ENCODE peak calls at places on chromosomes 2 and 18, in seven cellular contexts. V, W, E, K, M, B and F are unnamed samples.
A peak's percentile ranks its signal among the peaks of the same experiment; 100 is the strongest.

GRCh38 chr2:95353055-95353575 is 49.4 kb upstream of the FAHD2A start:
- DNase-seq in V (no peak), W (no peak), E (no peak), K (no peak), M (no peak), B (no peak), F (no peak)

GRCh38 chr2:218962859-218963492 is 3.5 kb downstream of the CDK5R2 start:
- DNase-seq in V (peak; percentile 74), W (peak; percentile 63), E (peak; percentile 75), K (no peak), M (no peak), B (no peak), F (no peak)

GRCh38 chr2:17646096-17646554 is 105.6 kb downstream of the VSNL1 start:
- DNase-seq in V (peak; percentile 82), W (peak; percentile 56), E (peak; percentile 88), K (peak; percentile 72), M (peak; percentile 68), B (no peak), F (peak; percentile 33)

GRCh38 chr18:70243545-70243944 is 38.1 kb upstream of the RTTN start:
- DNase-seq in V (no peak), W (no peak), E (no peak), K (no peak), M (no peak), B (no peak), F (no peak)

GRCh38 chr2:142841788-142842187 is 35.7 kb upstream of the KYNU start:
- DNase-seq in V (no peak), W (no peak), E (no peak), K (no peak), M (no peak), B (no peak), F (no peak)

GRCh38 chr2:112958428-112959108 is 19.2 kb upstream of the IL36G start:
- DNase-seq in V (peak; percentile 42), W (peak; percentile 38), E (peak; percentile 71), K (peak; percentile 30), M (peak; percentile 63), B (no peak), F (peak; percentile 19)

GRCh38 chr2:15363142-15363541 is 198.0 kb downstream of the NBAS start:
- DNase-seq in V (no peak), W (no peak), E (peak; percentile 12), K (peak; percentile 8), M (no peak), B (no peak), F (no peak)

GRCh38 chr2:201730651-201731280 is 32.3 kb upstream of the MPP4 start:
- DNase-seq in V (no peak), W (no peak), E (no peak), K (no peak), M (no peak), B (no peak), F (no peak)

GRCh38 chr18:48137354-48138208 is 207.1 kb upstream of the SMAD2 start:
- DNase-seq in V (peak; percentile 74), W (no peak), E (no peak), K (no peak), M (no peak), B (no peak), F (no peak)

DNA sequence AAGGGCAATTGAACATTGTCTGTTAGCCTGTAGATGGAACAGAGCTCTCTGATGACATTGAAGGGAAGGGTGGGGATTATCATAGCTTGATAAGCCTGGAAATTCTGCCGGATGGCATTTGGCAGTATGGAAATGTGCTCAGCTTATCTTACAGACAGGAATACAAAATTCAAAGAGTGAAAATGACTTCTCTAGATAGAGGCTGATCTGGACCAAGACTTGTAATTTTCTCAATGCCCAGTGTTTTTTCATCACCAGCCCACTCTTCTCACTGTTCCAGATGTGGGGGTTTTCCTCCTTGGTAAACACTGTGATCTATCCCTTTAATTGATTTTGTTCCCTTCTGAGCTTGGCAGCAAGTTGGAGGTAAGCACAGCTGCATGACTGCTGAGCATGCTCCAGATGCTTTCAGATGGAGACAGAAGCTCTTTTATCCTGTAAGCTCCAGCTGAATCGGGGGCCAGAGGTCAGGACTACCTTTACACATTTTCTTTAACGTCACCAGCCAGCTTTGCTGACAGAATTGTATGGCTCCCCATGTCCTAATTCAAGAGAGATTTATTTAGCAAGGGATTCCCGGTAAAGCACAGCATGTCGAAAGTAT is 287.4 kb upstream of the TCF4 start:
- DNase-seq in V (no peak), W (no peak), E (no peak), K (no peak), M (no peak), B (no peak), F (no peak)
- H3K4me3 ChIP-seq in V (no peak overlapping the region), W (no peak overlapping the region), E (no peak overlapping the region), K (no peak overlapping the region), M (no peak overlapping the region), B (no peak overlapping the region), F (no peak overlapping the region)

DNA sequence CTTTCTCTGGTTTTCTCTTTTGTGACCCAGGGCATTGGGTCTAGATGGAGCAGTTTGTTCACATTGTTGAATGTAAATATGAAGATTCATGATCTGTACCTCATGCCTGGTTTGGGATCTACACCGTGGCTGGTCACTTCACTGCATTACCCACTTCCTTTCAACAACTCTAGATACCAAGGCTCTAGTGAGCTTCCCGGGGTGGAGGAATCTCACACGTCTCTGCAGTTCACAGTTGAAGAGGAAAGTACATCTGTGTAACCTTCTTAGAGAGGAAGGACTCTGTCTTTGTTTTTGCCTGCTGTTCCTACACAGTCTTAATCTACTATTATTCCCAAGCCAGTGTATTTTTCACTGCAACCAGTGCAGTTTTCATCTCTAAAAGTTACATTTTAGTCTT is 574.8 kb downstream of the MBD2 start:
- DNase-seq in V (no peak), W (no peak), E (no peak), K (no peak), M (no peak), B (no peak), F (no peak)
- TF ChIP-seq CTCF in V (no peak), W (no peak), E (no peak), K (no peak), M (no peak), B (no peak), F (no peak)

GRCh38 chr2:9686061-9686460 is 55.3 kb upstream of the YWHAQ start:
- DNase-seq in V (no peak), W (no peak), E (no peak), K (no peak), M (no peak), B (no peak), F (no peak)
- H3K4me3 ChIP-seq in V (no peak overlapping the region), W (no peak overlapping the region), E (no peak overlapping the region), K (no peak overlapping the region), M (no peak overlapping the region), B (no peak overlapping the region), F (no peak overlapping the region)

GRCh38 chr2:197297772-197298318 is 12.7 kb downstream of the ANKRD44 start:
- DNase-seq in V (no peak), W (no peak), E (no peak), K (no peak), M (peak; percentile 43), B (no peak), F (no peak)

GRCh38 chr2:197297262-197297661 is 13.3 kb downstream of the ANKRD44 start:
- DNase-seq in V (no peak), W (no peak), E (no peak), K (no peak), M (peak; percentile 74), B (no peak), F (no peak)

GRCh38 chr2:197296861-197297260 is 13.7 kb downstream of the ANKRD44 start:
- DNase-seq in V (no peak), W (no peak), E (no peak), K (no peak), M (peak; percentile 50), B (no peak), F (no peak)

GRCh38 chr2:197298609-197299008 is 12.0 kb downstream of the ANKRD44 start:
- DNase-seq in V (no peak), W (no peak), E (no peak), K (no peak), M (peak; percentile 54), B (no peak), F (no peak)

DNA sequence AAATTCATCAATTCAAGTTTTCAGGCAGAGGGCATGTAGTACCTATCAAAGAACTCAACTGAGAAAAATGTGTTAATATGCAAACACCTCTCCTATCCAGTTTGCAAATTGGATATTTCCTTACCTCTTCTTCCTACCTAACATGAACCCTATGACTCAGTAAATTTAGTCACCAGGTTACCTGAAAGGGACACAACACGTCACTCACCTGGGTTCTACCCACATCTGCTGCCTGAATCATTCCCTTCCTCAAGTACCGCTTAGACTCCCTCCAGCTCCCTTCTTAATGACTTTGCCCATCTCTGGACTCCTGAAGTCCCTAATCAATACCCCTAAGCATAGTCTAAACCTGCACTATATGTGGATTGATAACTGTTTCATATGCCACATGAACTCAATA is 10.4 kb downstream of the ANKRD44 start:
- DNase-seq in V (no peak), W (no peak), E (no peak), K (no peak), M (no peak), B (no peak), F (no peak)
- TF ChIP-seq CTCF in V (no peak), W (no peak), E (no peak), K (no peak), M (no peak), B (no peak), F (no peak)